ENCODE peak calls at places on chromosome 22, in four cellular contexts. U is left ventricle myocardium inferior, H is lower lobe of right lung, J is heart left ventricle. D is an unnamed sample.

GRCh38 chr22:22384267-22384666 is 124.3 kb downstream of the ZNF280B start:
- DNase-seq in U (no peak), J (no peak), H (no peak), D (no peak)

GRCh38 chr22:19991395-19991644 is 25.3 kb downstream of the ARVCF start:
- DNase-seq in J (peak), U (no peak), H (no peak), D (no peak)

GRCh38 chr22:45784357-45785277 is 113.0 kb downstream of the ATXN10 start:
- DNase-seq in H (no peak), J (no peak), U (peak), D (no peak)

GRCh38 chr22:28027453-28028448 is 108.7 kb upstream of the PITPNB start:
- DNase-seq in H (no peak), U (no peak), J (no peak), D (no peak)

GRCh38 chr22:32204856-32205722 is at the start of gene RFPL2:
- DNase-seq in H (peak), U (no peak), J (no peak), D (no peak)

GRCh38 chr22:30238661-30239420 is 7.7 kb downstream of the LIF start:
- DNase-seq in J (no peak), H (no peak), U (peak), D (peak)

GRCh38 chr22:18056161-18056666 is 21.6 kb upstream of the PEX26 start:
- DNase-seq in H (no peak), U (no peak), J (no peak), D (peak)

GRCh38 chr22:36405671-36406070 is 17.9 kb upstream of the MYH9 start:
- DNase-seq in U (no peak), H (peak), J (peak), D (peak)

GRCh38 chr22:36565686-36566085 is 36.7 kb upstream of the EIF3D start:
- DNase-seq in U (no peak), J (no peak), H (no peak), D (no peak)

GRCh38 chr22:42958937-42959336 is 56.0 kb downstream of the PACSIN2 start:
- DNase-seq in J (no peak), U (no peak), H (no peak), D (peak)

GRCh38 chr22:20000246-20001081 is 16.2 kb downstream of the ARVCF start:
- DNase-seq in H (no peak), J (peak), U (peak), D (no peak)

GRCh38 chr22:50306753-50307749 is at the start of gene PLXNB2:
- DNase-seq in H (peak), U (peak), J (peak), D (peak)
- H3K27ac ChIP-seq in H (peak), U (peak), J (peak), D (peak)

GRCh38 chr22:23478175-23478574 is 101.9 kb downstream of the IGLL1 start:
- DNase-seq in U (no peak), J (no peak), H (no peak), D (no peak)

GRCh38 chr22:23484651-23485050 is 95.4 kb downstream of the IGLL1 start:
- DNase-seq in J (no peak), U (no peak), H (no peak), D (no peak)

GRCh38 chr22:23485490-23485889 is 94.6 kb downstream of the IGLL1 start:
- DNase-seq in J (no peak), U (no peak), H (no peak), D (no peak)

GRCh38 chr22:23481369-23481768 is 98.7 kb downstream of the IGLL1 start:
- DNase-seq in H (no peak), J (no peak), U (no peak), D (no peak)
- H3K4me3 ChIP-seq in H (no peak), J (no peak), U (no peak), D (no peak)

DNA sequence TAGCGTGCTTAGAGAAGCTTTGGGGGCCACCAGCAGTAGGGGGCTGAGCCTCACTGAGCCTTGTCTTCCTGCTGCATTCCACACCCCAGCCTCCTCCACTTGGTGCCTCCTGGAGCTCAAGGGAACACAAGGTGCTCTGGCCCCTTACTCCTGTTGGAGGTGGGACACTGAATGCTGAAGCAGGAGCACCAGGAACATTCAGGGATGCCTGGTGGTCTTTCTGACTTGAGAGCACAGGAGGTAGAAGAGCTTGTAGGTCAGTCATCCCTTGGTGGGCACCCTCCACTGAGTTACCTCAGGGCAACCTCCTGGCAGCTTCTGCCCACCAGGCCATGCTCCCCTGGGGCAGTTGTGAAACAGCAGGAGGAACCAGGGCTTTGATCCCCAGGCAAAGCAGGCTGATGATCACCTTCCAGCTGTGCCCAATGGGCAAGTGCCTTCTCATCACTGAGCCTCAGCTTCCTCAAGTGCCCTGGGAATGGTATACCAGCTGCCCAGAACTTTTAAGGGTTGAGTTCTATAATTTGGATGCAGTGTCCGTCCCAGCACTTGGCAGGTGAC is 50.1 kb downstream of the CABIN1 start:
- DNase-seq in U (no peak), H (no peak), J (no peak), D (no peak)
- H3K27ac ChIP-seq in U (peak), H (peak), J (no peak), D (no peak)

GRCh38 chr22:37805878-37806277 is 1.9 kb upstream of the GCAT start:
- DNase-seq in H (no peak), U (no peak), J (no peak), D (no peak)
- H3K4me3 ChIP-seq in H (peak), U (peak), J (peak), D (peak)

GRCh38 chr22:47032091-47032943 is 269.9 kb downstream of the TBC1D22A start:
- DNase-seq in H (peak), U (peak), J (peak), D (no peak)
- H3K27ac ChIP-seq in H (peak), U (no peak), J (no peak), D (peak)

D was measured in adrenal gland.